ENCODE peak calls at places on chromosomes 7 and 10, in seven cellular contexts. Y is CD8-positive, alpha-beta T cell; K is brain microvascular endothelial cell; E is tibial artery; T is right lobe of liver; B is H1; I is ovary. N is an unnamed sample.

GRCh38 chr7:128726031-128726430 is 13.1 kb upstream of the CALU start:
- DNase-seq in Y (no peak), T (no peak), K (no peak), I (no peak), B (peak; percentile 20), E (no peak), N (no peak)

GRCh38 chr7:158075633-158076001 is 512.0 kb downstream of the PTPRN2 start:
- DNase-seq in I (no peak), K (no peak), T (no peak), E (peak; percentile 52), B (no peak), Y (no peak), N (no peak)

GRCh38 chr10:119919823-119920222 is 27.3 kb downstream of the SEC23IP start:
- DNase-seq in E (no peak), K (no peak), T (no peak), B (no peak), I (no peak), Y (no peak), N (no peak)

GRCh38 chr10:101113890-101114403 is 17.2 kb upstream of the TLX1 start:
- DNase-seq in E (no peak), K (no peak), Y (no peak), B (no peak), T (no peak), I (no peak), N (no peak)

GRCh38 chr7:45236666-45237065 is 79.1 kb downstream of the RAMP3 start:
- DNase-seq in B (peak; percentile 11), T (no peak), K (peak; percentile 54), I (no peak), E (no peak), Y (no peak), N (peak; percentile 71)

GRCh38 chr7:31214751-31215150 is 125.8 kb downstream of the NEUROD6 start:
- DNase-seq in T (no peak), E (no peak), I (no peak), K (no peak), B (no peak), Y (no peak), N (no peak)

GRCh38 chr10:102633282-102633681 is 11.0 kb upstream of the TRIM8 start:
- DNase-seq in K (peak; percentile 51), Y (no peak), T (no peak), B (no peak), I (peak; percentile 49), E (no peak), N (peak; percentile 49)

GRCh38 chr10:656883-657282 is 32.6 kb downstream of the DIP2C start:
- DNase-seq in I (no peak), T (no peak), E (no peak), K (no peak), B (no peak), Y (no peak), N (no peak)

GRCh38 chr7:156019308-156019707 is 207.0 kb upstream of the SHH start:
- DNase-seq in Y (no peak), K (no peak), E (peak; percentile 37), B (peak; percentile 8), I (no peak), T (no peak), N (no peak)

GRCh38 chr7:36154255-36155212 is 1.5 kb downstream of the EEPD1 start:
- DNase-seq in Y (no peak), B (no peak), K (no peak), E (no peak), T (peak; percentile 49), I (peak; percentile 27), N (no peak)

GRCh38 chr7:28173531-28173930 is 7.1 kb downstream of the JAZF1 start:
- DNase-seq in T (no peak), I (no peak), B (no peak), K (no peak), Y (no peak), E (no peak), N (no peak)

DNA sequence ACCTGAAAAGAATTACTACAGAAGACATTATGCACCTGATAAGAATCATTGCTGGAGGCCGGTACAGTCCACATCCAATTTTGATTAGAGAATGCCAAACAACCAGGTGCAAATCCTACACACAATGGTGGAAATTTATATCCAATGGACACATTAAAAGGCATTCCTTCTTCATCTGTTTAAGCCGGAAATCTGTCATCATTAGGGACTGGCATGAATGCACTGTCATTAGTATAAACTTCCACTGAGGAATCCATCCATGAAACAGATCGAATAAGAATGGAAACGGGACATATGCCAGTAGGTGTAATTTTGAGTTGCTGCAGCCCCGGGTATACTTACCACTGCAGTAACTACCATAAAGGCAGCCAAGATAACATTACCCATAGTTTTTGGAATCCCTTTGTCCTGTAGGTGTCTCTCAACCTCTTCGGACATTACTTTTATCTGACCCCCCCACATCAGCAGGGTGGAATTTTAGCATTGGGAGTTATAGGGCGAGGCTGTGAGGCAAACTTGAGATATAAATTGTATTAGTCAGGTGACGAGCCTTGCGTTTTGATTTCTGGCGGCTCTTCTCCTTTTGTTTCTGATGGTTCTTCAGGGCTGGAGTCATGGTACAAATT is 36.5 kb upstream of the AKR1C2 start:
- DNase-seq in Y (no peak), T (no peak), E (no peak), B (no peak), I (no peak), K (no peak), N (no peak)
- TF ChIP-seq CTCF in Y (no peak), T (no peak), E (no peak), B (no peak), I (no peak), K (no peak), N (no peak)

DNA sequence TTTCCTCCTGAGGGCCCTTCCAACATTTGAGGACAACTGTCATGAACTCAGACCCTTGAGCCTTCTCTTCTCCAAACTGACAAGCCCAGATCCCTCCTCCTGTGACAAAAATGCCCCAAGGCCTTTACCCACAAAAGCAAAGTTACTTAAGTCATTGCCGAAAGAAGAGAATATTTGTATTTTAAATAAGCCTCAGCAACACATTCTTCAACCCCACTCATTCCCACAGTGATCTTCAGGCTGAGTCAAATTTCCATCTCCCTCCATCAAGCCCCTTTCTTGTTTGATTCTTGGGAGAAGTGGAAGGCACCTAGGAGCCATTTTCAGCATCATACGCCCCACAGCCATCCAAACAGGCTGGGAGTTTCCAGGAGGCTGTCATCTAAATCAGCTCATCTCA is 150.8 kb upstream of the PDE1C start:
- DNase-seq in E (no peak), Y (no peak), K (no peak), I (no peak), T (no peak), B (no peak), N (no peak)
- TF ChIP-seq CTCF in E (no peak), Y (no peak), K (no peak), I (no peak), T (no peak), B (no peak), N (no peak)

DNA sequence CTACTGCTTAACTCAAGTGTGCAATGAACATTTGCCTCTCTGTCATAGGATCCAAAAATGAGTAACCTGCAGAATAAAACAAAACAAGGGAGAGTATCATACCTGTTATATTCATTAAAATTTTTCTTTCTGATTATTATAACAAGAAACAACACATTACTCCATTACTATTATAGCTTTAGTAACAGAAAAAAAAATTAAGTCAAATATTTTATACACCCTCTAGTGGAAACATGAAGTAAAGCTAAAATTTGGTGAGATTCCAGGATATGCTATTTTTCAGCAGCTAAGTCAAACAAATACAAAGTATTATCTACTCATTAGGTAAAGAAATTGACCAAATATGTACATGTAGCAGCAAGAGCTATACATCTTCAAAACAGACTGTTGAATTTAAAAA is 56.3 kb downstream of the PDZD8 start:
- DNase-seq in I (no peak), K (no peak), Y (no peak), B (no peak), E (no peak), T (no peak), N (peak; percentile 20)
- TF ChIP-seq CTCF in I (peak; percentile 15), K (peak; percentile 27), Y (peak; percentile 32), B (no peak), E (no peak), T (peak; percentile 32), N (peak; percentile 45)

GRCh38 chr10:120926611-120927010 is 75.4 kb downstream of the WDR11 start:
- DNase-seq in E (no peak), T (no peak), K (no peak), I (no peak), B (no peak), Y (no peak), N (no peak)
- TF ChIP-seq CTCF in E (no peak), T (no peak), K (no peak), I (no peak), B (no peak), Y (no peak), N (no peak)

DNA sequence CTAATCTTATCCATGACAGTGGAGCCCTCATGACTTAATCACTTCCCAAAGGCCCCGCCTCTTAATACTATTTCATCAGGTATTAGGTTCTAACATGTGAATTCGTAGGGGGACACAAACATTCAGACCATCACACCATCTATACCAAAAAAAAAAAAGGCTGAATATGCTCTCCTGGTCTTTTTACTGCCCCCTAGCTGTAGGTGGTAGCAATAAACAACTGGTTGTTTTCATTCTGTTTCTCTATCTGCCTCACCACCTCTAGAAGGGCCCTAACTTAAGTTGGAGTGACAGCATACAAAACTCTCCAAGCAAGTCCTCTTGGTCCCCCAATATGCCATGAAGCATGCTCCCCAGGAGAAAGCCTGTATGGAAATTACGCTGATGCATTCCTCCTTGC is 94.1 kb downstream of the GRM8 start:
- DNase-seq in K (no peak), B (no peak), T (no peak), I (no peak), E (no peak), Y (no peak), N (no peak)
- TF ChIP-seq CTCF in K (no peak), B (peak; percentile 72), T (peak; percentile 6), I (no peak), E (no peak), Y (peak; percentile 12), N (no peak)

GRCh38 chr10:21170216-21170615 is 273.1 kb upstream of the NEBL start:
- DNase-seq in B (no peak), T (no peak), K (no peak), E (no peak), I (no peak), Y (no peak), N (no peak)

GRCh38 chr10:21171936-21172773 is 275.0 kb upstream of the NEBL start:
- DNase-seq in T (no peak), E (no peak), K (no peak), B (no peak), I (no peak), Y (no peak), N (no peak)

GRCh38 chr10:21172774-21173432 is 275.8 kb upstream of the NEBL start:
- DNase-seq in Y (no peak), T (peak; percentile 42), I (no peak), B (peak; percentile 51), E (no peak), K (no peak), N (no peak)

GRCh38 chr10:21169271-21169670 is 272.2 kb upstream of the NEBL start:
- DNase-seq in B (no peak), E (no peak), T (no peak), K (no peak), I (no peak), Y (no peak), N (no peak)

GRCh38 chr10:21171197-21171935 is 274.3 kb upstream of the NEBL start:
- DNase-seq in K (no peak), I (no peak), B (peak; percentile 61), Y (no peak), E (no peak), T (no peak), N (no peak)
- TF ChIP-seq CTCF in K (peak; percentile 52), I (no peak), B (peak; percentile 66), Y (no peak), E (no peak), T (no peak), N (peak; percentile 33)